ENCODE peak calls at places on chromosomes 16 and 17, in seven cellular contexts. M is stimulated activated CD4-positive, alpha-beta T cell treated with anti-CD3 and anti-CD28 coated beads, Interleukin-2, amount 100 ng/mL, for 48 hours; L is choroid plexus epithelial cell; X is adipocyte; H is EH; J is natural killer cell treated with Interleukin-12 subunit alpha and Interleukin-12 subunit beta and Interleukin-15 and Interleukin-18, amount 100 ng/mL, for 72 hours; C is T follicular helper cell. U is an unnamed sample.

GRCh38 chr17:72297326-72298115 is 176.7 kb downstream of the SOX9 start:
- DNase-seq in C (no peak), X (peak; percentile 70), L (peak; percentile 55), J (no peak), H (peak; percentile 33), M (no peak), U (peak; percentile 79)

GRCh38 chr17:77493238-77493812 is 352.6 kb downstream of the SEC14L1 start:
- DNase-seq in C (no peak), M (no peak), H (no peak), J (no peak), L (no peak), X (no peak), U (no peak)

GRCh38 chr16:86642084-86642483 is 63.7 kb downstream of the FOXL1 start:
- DNase-seq in J (no peak), C (no peak), M (no peak), X (no peak), L (no peak), H (no peak), U (no peak)

GRCh38 chr17:77691216-77692085 is 267.1 kb upstream of the TNRC6C start:
- DNase-seq in J (no peak), M (no peak), X (no peak), C (no peak), H (no peak), L (no peak), U (no peak)

GRCh38 chr16:88472042-88472441 is 19.0 kb downstream of the ZFPM1 start:
- DNase-seq in J (no peak), M (no peak), L (no peak), C (no peak), H (no peak), X (no peak), U (no peak)

GRCh38 chr16:67238806-67239470 is 8.3 kb downstream of the FHOD1 start:
- DNase-seq in M (no peak), C (no peak), X (no peak), H (no peak), J (no peak), L (no peak), U (no peak)

GRCh38 chr16:79993810-79994209 is 393.3 kb upstream of the MAF start:
- DNase-seq in L (no peak), M (no peak), J (no peak), C (no peak), X (no peak), H (no peak), U (no peak)

GRCh38 chr16:8355714-8356113 is 234.6 kb downstream of the TMEM114 start:
- DNase-seq in H (no peak), X (no peak), L (no peak), C (no peak), M (no peak), J (no peak), U (no peak)

GRCh38 chr16:31243734-31244670 is 15.8 kb upstream of the ITGAM start:
- DNase-seq in C (no peak), M (no peak), X (no peak), L (no peak), H (no peak), J (no peak), U (no peak)

GRCh38 chr17:74568116-74568873 is 986 bp upstream of the CD300H start:
- DNase-seq in J (no peak), X (no peak), L (no peak), M (no peak), H (no peak), C (no peak), U (no peak)